ENCODE peak calls at places on chromosome 15, in six cellular contexts. One of them, this sample, is unnamed.

GRCh38 chr15:78772738-78773137 is 38.5 kb downstream of the ADAMTS7 start:
- DNase-seq in GM23248: no peak
- DNase-seq in MM.1S: no peak
- DNase-seq in fibroblast of lung: no peak
- DNase-seq in GM12878: no peak
- DNase-seq in neural progenitor cell: no peak
- DNase-seq in this sample: no peak

GRCh38 chr15:95932676-95933075 is 397.8 kb upstream of the NR2F2 start:
- DNase-seq in GM23248: peak; percentile 69
- DNase-seq in MM.1S: no peak
- DNase-seq in fibroblast of lung: peak; percentile 88
- DNase-seq in GM12878: no peak
- DNase-seq in neural progenitor cell: no peak
- DNase-seq in this sample: peak; percentile 87

GRCh38 chr15:85780586-85780985 is 14.1 kb downstream of the KLHL25 start:
- DNase-seq in GM23248: no peak
- DNase-seq in MM.1S: no peak
- DNase-seq in fibroblast of lung: no peak
- DNase-seq in GM12878: no peak
- DNase-seq in neural progenitor cell: no peak
- DNase-seq in this sample: no peak

GRCh38 chr15:30859091-30859874 is 44.4 kb upstream of the FAN1 start:
- DNase-seq in GM23248: peak; percentile 61
- DNase-seq in MM.1S: peak; percentile 30
- DNase-seq in fibroblast of lung: peak; percentile 16
- DNase-seq in GM12878: no peak
- DNase-seq in neural progenitor cell: peak; percentile 49
- DNase-seq in this sample: peak; percentile 4

GRCh38 chr15:85725564-85725963 is 69.2 kb downstream of the KLHL25 start:
- DNase-seq in GM23248: peak; percentile 67
- DNase-seq in MM.1S: no peak
- DNase-seq in fibroblast of lung: no peak
- DNase-seq in GM12878: no peak
- DNase-seq in neural progenitor cell: no peak
- DNase-seq in this sample: no peak

GRCh38 chr15:84748274-84749110 is at the start of gene ZNF592:
- DNase-seq in GM23248: peak; percentile 88
- DNase-seq in MM.1S: peak; percentile 80
- DNase-seq in fibroblast of lung: peak; percentile 70
- DNase-seq in GM12878: no peak
- DNase-seq in neural progenitor cell: peak; percentile 90
- DNase-seq in this sample: peak; percentile 45

GRCh38 chr15:45457215-45457614 is 65.3 kb downstream of the SLC30A4 start:
- DNase-seq in GM23248: peak; percentile 36
- DNase-seq in MM.1S: no peak
- DNase-seq in fibroblast of lung: no peak
- DNase-seq in GM12878: no peak
- DNase-seq in neural progenitor cell: no peak
- DNase-seq in this sample: no peak

GRCh38 chr15:36601497-36601932 is 22.1 kb downstream of the CDIN1 start:
- DNase-seq in GM23248: peak; percentile 98
- DNase-seq in MM.1S: no peak
- DNase-seq in fibroblast of lung: peak; percentile 97
- DNase-seq in GM12878: no peak
- DNase-seq in neural progenitor cell: no peak
- DNase-seq in this sample: peak; percentile 97

GRCh38 chr15:71782447-71783165 is 27.7 kb upstream of the NR2E3 start:
- DNase-seq in GM23248: no peak
- DNase-seq in MM.1S: no peak
- DNase-seq in fibroblast of lung: no peak
- DNase-seq in GM12878: no peak
- DNase-seq in neural progenitor cell: no peak
- DNase-seq in this sample: no peak

GRCh38 chr15:45891766-45892165 is 256.9 kb downstream of the SQOR start:
- DNase-seq in GM23248: no peak
- DNase-seq in MM.1S: no peak
- DNase-seq in fibroblast of lung: no peak
- DNase-seq in GM12878: no peak
- DNase-seq in neural progenitor cell: no peak
- DNase-seq in this sample: no peak

GRCh38 chr15:40438712-40439111 is 2.0 kb upstream of the BAHD1 start:
- DNase-seq in GM23248: no peak
- DNase-seq in MM.1S: no peak
- DNase-seq in fibroblast of lung: no peak
- DNase-seq in GM12878: no peak
- DNase-seq in neural progenitor cell: no peak
- DNase-seq in this sample: no peak

GRCh38 chr15:40436892-40437753 is 3.6 kb upstream of the BAHD1 start:
- DNase-seq in GM23248: no peak
- DNase-seq in MM.1S: no peak
- DNase-seq in fibroblast of lung: no peak
- DNase-seq in GM12878: no peak
- DNase-seq in neural progenitor cell: peak; percentile 25
- DNase-seq in this sample: no peak

GRCh38 chr15:40435331-40436089 is 5.2 kb upstream of the BAHD1 start:
- DNase-seq in GM23248: no peak
- DNase-seq in MM.1S: no peak
- DNase-seq in fibroblast of lung: no peak
- DNase-seq in GM12878: no peak
- DNase-seq in neural progenitor cell: no peak
- DNase-seq in this sample: no peak

GRCh38 chr15:40437754-40438687 is 2.7 kb upstream of the BAHD1 start:
- DNase-seq in GM23248: no peak
- DNase-seq in MM.1S: no peak
- DNase-seq in fibroblast of lung: no peak
- DNase-seq in GM12878: no peak
- DNase-seq in neural progenitor cell: no peak
- DNase-seq in this sample: no peak

DNA sequence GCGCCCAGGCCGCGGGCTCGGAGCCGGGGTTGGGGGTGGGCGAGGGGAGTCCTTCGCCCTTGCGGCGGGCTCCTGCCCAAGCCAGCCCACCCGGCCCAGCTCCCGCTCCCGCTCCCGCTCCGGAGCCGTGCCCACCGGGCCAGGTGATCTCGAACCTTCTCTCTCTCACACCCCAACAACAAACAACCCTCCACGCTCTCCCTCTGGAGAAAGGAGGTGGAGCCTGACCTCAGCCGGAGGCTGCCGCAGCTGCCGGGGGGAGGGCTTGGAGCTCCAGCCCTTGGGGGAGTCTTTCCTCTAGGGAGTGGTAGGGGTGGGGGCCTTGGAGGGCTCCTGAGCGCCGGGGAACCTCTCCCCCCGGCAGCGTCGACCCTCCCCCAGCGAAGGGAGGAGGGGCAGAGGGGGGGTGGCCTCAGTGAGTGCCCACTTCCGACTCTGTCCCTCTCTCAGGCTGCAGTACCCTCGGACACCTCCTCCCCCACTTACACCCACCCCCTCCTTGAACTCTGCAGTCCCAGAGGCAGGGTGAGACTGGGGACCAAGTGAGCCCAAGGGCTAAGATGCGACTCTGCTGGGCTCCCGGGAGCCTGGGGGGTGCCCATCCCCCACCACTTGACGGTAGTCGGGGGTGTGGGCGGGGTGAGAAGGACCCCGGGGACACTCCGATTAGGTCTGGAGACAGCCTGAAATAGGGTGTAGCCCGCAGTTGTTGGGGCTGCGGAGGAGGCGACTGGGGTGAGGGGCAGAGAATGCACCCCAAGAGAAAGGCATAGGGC is 4.4 kb upstream of the BAHD1 start:
- DNase-seq in GM23248: peak; percentile 48
- DNase-seq in MM.1S: no peak
- DNase-seq in fibroblast of lung: no peak
- DNase-seq in GM12878: no peak
- DNase-seq in neural progenitor cell: peak; percentile 45
- DNase-seq in this sample: no peak
- TF ChIP-seq EZH2 in GM23248: no peak
- TF ChIP-seq EZH2 in MM.1S: no peak
- TF ChIP-seq EZH2 in fibroblast of lung: no peak
- TF ChIP-seq EZH2 in GM12878: no peak
- TF ChIP-seq EZH2 in neural progenitor cell: peak; percentile 50
- TF ChIP-seq EZH2 in this sample: peak; percentile 95

GRCh38 chr15:49881433-49881832 is 237.6 kb downstream of the ATP8B4 start:
- DNase-seq in GM23248: no peak
- DNase-seq in MM.1S: no peak
- DNase-seq in fibroblast of lung: no peak
- DNase-seq in GM12878: no peak
- DNase-seq in neural progenitor cell: no peak
- DNase-seq in this sample: no peak

GRCh38 chr15:49876401-49877038 is 242.5 kb downstream of the ATP8B4 start:
- DNase-seq in GM23248: peak; percentile 10
- DNase-seq in MM.1S: peak; percentile 10
- DNase-seq in fibroblast of lung: no peak
- DNase-seq in GM12878: no peak
- DNase-seq in neural progenitor cell: peak; percentile 45
- DNase-seq in this sample: no peak

GRCh38 chr15:49875392-49875791 is 243.6 kb downstream of the ATP8B4 start:
- DNase-seq in GM23248: no peak
- DNase-seq in MM.1S: no peak
- DNase-seq in fibroblast of lung: no peak
- DNase-seq in GM12878: no peak
- DNase-seq in neural progenitor cell: no peak
- DNase-seq in this sample: no peak

GRCh38 chr15:49877117-49877860 is 241.7 kb downstream of the ATP8B4 start:
- DNase-seq in GM23248: peak; percentile 76
- DNase-seq in MM.1S: no peak
- DNase-seq in fibroblast of lung: peak; percentile 26
- DNase-seq in GM12878: no peak
- DNase-seq in neural progenitor cell: no peak
- DNase-seq in this sample: no peak

DNA sequence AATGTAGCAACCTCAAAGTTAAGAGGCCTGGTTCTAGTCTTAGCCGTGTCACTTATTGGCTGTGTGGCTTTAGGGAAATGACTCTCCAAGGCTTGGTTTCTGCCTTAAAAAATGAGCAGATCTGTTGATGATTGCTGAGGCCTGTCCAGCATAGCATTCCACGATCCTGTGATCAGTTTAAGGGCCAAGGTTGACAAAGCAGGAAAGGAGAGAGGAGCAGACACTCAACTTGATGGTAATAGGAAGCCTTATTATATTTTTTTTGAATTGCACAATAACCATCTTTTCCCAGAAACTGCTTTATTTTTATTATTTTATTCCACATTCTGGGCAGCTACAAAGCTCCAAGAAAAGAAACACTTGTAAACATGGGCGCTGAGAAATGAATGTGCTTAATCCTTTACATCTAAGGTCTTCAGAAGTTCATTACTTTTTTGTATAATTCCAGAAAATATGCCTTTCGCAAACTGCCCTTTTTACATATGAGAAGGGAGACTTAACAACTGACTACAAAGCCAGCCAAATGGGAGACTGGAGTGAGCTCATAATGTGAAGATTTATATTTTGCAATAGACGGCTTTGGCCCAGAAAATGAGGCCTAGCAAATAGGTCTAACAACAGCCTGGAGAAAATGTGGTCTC is 241.0 kb downstream of the ATP8B4 start:
- DNase-seq in GM23248: peak; percentile 81
- DNase-seq in MM.1S: no peak
- DNase-seq in fibroblast of lung: peak; percentile 13
- DNase-seq in GM12878: no peak
- DNase-seq in neural progenitor cell: no peak
- DNase-seq in this sample: no peak
- H2AFZ ChIP-seq in GM23248: peak overlapping the region; percentile 55
- H2AFZ ChIP-seq in MM.1S: no peak overlapping the region
- H2AFZ ChIP-seq in fibroblast of lung: no peak overlapping the region
- H2AFZ ChIP-seq in GM12878: no peak overlapping the region
- H2AFZ ChIP-seq in neural progenitor cell: no peak overlapping the region
- H2AFZ ChIP-seq in this sample: no peak overlapping the region

GRCh38 chr15:89754361-89755154 is 3.5 kb upstream of the MESP1 start:
- DNase-seq in GM23248: no peak
- DNase-seq in MM.1S: no peak
- DNase-seq in fibroblast of lung: no peak
- DNase-seq in GM12878: no peak
- DNase-seq in neural progenitor cell: no peak
- DNase-seq in this sample: no peak

GRCh38 chr15:89755701-89756100 is 4.7 kb upstream of the MESP1 start:
- DNase-seq in GM23248: no peak
- DNase-seq in MM.1S: no peak
- DNase-seq in fibroblast of lung: no peak
- DNase-seq in GM12878: no peak
- DNase-seq in neural progenitor cell: no peak
- DNase-seq in this sample: no peak

GRCh38 chr15:89758283-89758682 is 7.2 kb upstream of the MESP1 start:
- DNase-seq in GM23248: no peak
- DNase-seq in MM.1S: no peak
- DNase-seq in fibroblast of lung: no peak
- DNase-seq in GM12878: no peak
- DNase-seq in neural progenitor cell: no peak
- DNase-seq in this sample: no peak

GRCh38 chr15:89758981-89759380 is 7.9 kb upstream of the MESP1 start:
- DNase-seq in GM23248: no peak
- DNase-seq in MM.1S: no peak
- DNase-seq in fibroblast of lung: no peak
- DNase-seq in GM12878: no peak
- DNase-seq in neural progenitor cell: no peak
- DNase-seq in this sample: no peak

DNA sequence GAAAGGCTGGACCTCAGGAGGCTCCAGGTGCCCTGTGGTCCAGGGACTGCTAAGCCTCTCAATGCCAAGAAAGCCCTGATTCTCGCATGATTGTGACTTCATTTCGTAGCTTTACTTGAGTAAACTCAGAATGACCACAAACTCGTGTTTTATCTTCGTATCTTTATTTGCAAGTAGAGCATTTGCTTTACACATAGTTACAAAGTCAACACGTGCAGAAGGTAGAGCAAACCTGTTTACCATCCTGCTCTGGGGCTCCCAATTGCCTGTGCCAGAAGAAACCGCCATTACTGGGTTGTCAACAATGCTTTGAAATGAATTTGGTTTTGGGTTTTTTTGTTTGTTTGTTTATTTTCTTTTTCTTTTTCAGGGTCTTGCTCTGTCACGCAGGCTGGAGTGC is 5.8 kb upstream of the MESP1 start:
- DNase-seq in GM23248: no peak
- DNase-seq in MM.1S: no peak
- DNase-seq in fibroblast of lung: no peak
- DNase-seq in GM12878: no peak
- DNase-seq in neural progenitor cell: no peak
- DNase-seq in this sample: no peak
- TF ChIP-seq EZH2 in GM23248: no peak
- TF ChIP-seq EZH2 in MM.1S: no peak
- TF ChIP-seq EZH2 in fibroblast of lung: no peak
- TF ChIP-seq EZH2 in GM12878: no peak
- TF ChIP-seq EZH2 in neural progenitor cell: no peak
- TF ChIP-seq EZH2 in this sample: no peak

GRCh38 chr15:70525551-70525950 is 237.8 kb downstream of the UACA start:
- DNase-seq in GM23248: no peak
- DNase-seq in MM.1S: no peak
- DNase-seq in fibroblast of lung: no peak
- DNase-seq in GM12878: no peak
- DNase-seq in neural progenitor cell: no peak
- DNase-seq in this sample: no peak
- H2AFZ ChIP-seq in GM23248: no peak overlapping the region
- H2AFZ ChIP-seq in MM.1S: no peak overlapping the region
- H2AFZ ChIP-seq in fibroblast of lung: no peak overlapping the region
- H2AFZ ChIP-seq in GM12878: no peak overlapping the region
- H2AFZ ChIP-seq in neural progenitor cell: no peak overlapping the region
- H2AFZ ChIP-seq in this sample: no peak overlapping the region

This sample was measured in astrocyte.